ENCODE peak calls at places on chromosomes 7 and 10, in eight cellular contexts. M is cardiac fibroblast, V is brain microvascular endothelial cell, S is BE2C, E is kidney epithelial cell, Q is psoas muscle, P is epithelial cell of proximal tubule, R is GM12865. Z is an unnamed sample.

GRCh38 chr7:159099711-159100231 is 44.9 kb downstream of the VIPR2 start:
- DNase-seq in M (no peak), V (no peak), S (no peak), E (no peak), Q (peak), P (no peak), R (no peak), Z (no peak)

GRCh38 chr10:69861251-69862240 is 59.8 kb downstream of the COL13A1 start:
- DNase-seq in M (peak), V (peak), S (peak), E (peak), Q (no peak), P (peak), R (peak), Z (peak)

GRCh38 chr7:85286449-85286848 is 99.6 kb upstream of the SEMA3D start:
- DNase-seq in M (no peak), V (no peak), S (no peak), E (no peak), Q (no peak), P (no peak), R (no peak), Z (no peak)

GRCh38 chr10:24132741-24133140 is 76.2 kb upstream of the KIAA1217 start:
- DNase-seq in M (no peak), V (no peak), S (no peak), E (peak), Q (no peak), P (no peak), R (no peak), Z (peak)

GRCh38 chr7:44466300-44467216 is 23.9 kb downstream of the NUDCD3 start:
- DNase-seq in M (peak), V (peak), S (no peak), E (no peak), Q (no peak), P (no peak), R (no peak), Z (no peak)

GRCh38 chr10:110547139-110547761 is 20.2 kb upstream of the SMC3 start:
- DNase-seq in M (peak), V (no peak), S (no peak), E (no peak), Q (no peak), P (no peak), R (peak), Z (peak)

GRCh38 chr7:16528520-16528919 is 1.9 kb downstream of the LRRC72 start:
- DNase-seq in M (no peak), V (peak), S (peak), E (no peak), Q (no peak), P (no peak), R (no peak), Z (no peak)

GRCh38 chr7:69508736-69509135 is 89.5 kb upstream of the AUTS2 start:
- DNase-seq in M (no peak), V (no peak), S (no peak), E (no peak), Q (no peak), P (no peak), R (no peak), Z (no peak)

GRCh38 chr7:147300293-147300692 is 1183.7 kb downstream of the CNTNAP2 start:
- DNase-seq in M (no peak), V (no peak), S (no peak), E (no peak), Q (no peak), P (no peak), R (no peak), Z (no peak)

GRCh38 chr10:46228076-46229071 is 58.4 kb upstream of the ANTXRL start:
- DNase-seq in M (peak), V (peak), S (peak), E (no peak), Q (peak), P (no peak), R (peak), Z (peak)

GRCh38 chr7:134068670-134069069 is 58.5 kb upstream of the LRGUK start:
- DNase-seq in M (no peak), V (no peak), S (no peak), E (no peak), Q (no peak), P (no peak), R (no peak), Z (no peak)

GRCh38 chr7:52260046-52260665 is 775.3 kb upstream of the POM121L12 start:
- DNase-seq in M (no peak), V (no peak), S (peak), E (no peak), Q (no peak), P (no peak), R (no peak), Z (peak)

GRCh38 chr7:149719912-149720335 is 53.5 kb downstream of the ZNF467 start:
- DNase-seq in M (no peak), V (no peak), S (peak), E (no peak), Q (no peak), P (no peak), R (peak), Z (no peak)

GRCh38 chr7:149722356-149722957 is 50.9 kb downstream of the ZNF467 start:
- DNase-seq in M (no peak), V (no peak), S (no peak), E (no peak), Q (no peak), P (no peak), R (no peak), Z (no peak)

GRCh38 chr7:149720372-149721083 is 52.9 kb downstream of the ZNF467 start:
- DNase-seq in M (peak), V (no peak), S (peak), E (no peak), Q (peak), P (no peak), R (peak), Z (peak)

GRCh38 chr7:149719050-149719899 is 54.1 kb downstream of the ZNF467 start:
- DNase-seq in M (peak), V (peak), S (no peak), E (peak), Q (no peak), P (no peak), R (no peak), Z (peak)

GRCh38 chr7:149721084-149721601 is 52.2 kb downstream of the ZNF467 start:
- DNase-seq in M (no peak), V (no peak), S (no peak), E (no peak), Q (no peak), P (no peak), R (no peak), Z (no peak)
- H3K4me3 ChIP-seq in M (no peak), V (no peak), S (no peak), E (no peak), Q (no peak), P (no peak), R (no peak), Z (no peak)

DNA sequence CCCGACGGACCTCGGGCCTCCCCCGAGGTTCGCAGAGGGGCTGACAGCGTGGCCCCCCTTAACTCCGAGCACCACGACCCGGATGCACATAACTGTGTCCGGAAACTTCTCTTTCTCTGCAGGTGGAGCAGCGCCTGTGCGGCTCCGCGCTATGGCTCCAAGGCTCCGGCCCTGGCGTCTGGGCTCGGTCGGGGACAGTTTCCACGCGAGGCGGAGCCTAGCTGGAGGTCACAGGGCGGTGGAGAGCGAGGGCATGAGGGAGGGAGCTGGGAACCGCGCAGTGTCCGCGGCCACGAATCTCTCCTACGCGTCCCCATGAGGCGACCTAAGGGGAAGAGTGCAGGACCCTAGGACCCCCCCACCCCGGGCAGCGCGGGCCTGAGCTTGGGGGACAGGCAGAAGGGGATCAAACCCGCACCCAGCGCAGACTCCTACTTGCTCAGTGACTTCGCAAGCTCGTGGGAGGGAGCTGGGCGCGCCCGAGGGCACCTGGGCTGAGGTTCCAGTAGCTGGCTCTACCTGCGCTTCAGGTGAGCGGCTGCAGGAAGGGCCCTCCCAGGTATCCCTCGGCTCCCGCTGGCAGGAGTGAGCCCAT is 8.6 kb upstream of the MNX1 start:
- DNase-seq in M (no peak), V (no peak), S (no peak), E (no peak), Q (no peak), P (no peak), R (no peak), Z (no peak)
- H3K4me3 ChIP-seq in M (no peak), V (no peak), S (no peak), E (no peak), Q (no peak), P (no peak), R (no peak), Z (no peak)

GRCh38 chr10:60139798-60140566 is 233.6 kb upstream of the CCDC6 start:
- DNase-seq in M (peak), V (peak), S (no peak), E (no peak), Q (no peak), P (no peak), R (no peak), Z (peak)
- H3K4me3 ChIP-seq in M (no peak), V (peak), S (no peak), E (peak), Q (peak), P (peak), R (no peak), Z (peak)

GRCh38 chr7:139232893-139233292 is 1.9 kb downstream of the UBN2 start:
- DNase-seq in M (no peak), V (no peak), S (no peak), E (no peak), Q (no peak), P (no peak), R (peak), Z (no peak)

GRCh38 chr7:139232377-139232717 is 1.3 kb downstream of the UBN2 start:
- DNase-seq in M (no peak), V (no peak), S (peak), E (no peak), Q (no peak), P (no peak), R (peak), Z (no peak)

GRCh38 chr7:139230774-139231512 is at the start of gene UBN2:
- DNase-seq in M (peak), V (peak), S (peak), E (peak), Q (peak), P (peak), R (peak), Z (peak)

GRCh38 chr7:139230484-139230773 is 608 bp upstream of the UBN2 start:
- DNase-seq in M (no peak), V (no peak), S (no peak), E (no peak), Q (no peak), P (no peak), R (no peak), Z (no peak)

DNA sequence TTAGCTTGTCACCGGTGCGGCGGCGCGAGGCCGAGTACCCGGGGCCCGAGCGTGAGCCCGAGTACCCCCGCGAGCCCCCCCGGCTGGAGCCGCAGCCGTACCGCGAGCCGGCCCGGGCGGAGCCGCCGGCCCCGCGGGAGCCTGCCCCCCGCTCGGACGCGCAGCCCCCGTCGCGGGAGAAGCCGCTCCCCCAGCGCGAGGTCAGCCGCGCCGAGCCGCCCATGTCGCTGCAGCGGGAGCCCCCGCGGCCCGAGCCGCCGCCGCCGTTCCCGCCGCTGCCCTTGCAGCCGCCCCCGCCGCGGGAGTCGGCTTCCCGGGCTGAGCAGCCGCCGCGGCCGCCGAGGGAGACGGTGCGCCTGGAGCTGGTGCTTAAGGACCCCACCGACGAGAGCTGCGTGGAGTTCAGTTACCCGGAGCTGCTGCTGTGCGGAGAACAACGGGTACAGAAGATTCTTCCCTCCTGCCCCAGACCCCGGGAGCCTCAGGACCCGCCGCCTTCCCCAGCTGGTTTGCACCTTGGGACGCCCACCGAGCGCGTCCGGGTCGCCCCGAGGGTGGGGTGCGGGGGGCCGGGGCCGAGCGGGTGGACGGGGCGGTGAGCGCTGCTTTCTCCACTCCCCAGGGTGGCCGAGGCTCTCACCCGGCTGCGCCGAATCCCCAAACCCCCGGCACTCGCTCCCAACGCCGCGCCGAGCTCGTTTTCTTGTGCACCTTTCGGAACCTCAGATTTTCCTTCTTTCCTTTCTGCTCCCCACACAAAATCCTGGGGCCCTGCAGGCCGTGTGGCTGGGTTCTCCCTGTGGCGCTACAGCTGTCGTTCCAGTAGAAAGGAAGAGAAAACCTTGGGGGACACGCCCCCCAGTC is 708 bp downstream of the UBN2 start:
- DNase-seq in M (peak), V (peak), S (peak), E (no peak), Q (peak), P (no peak), R (peak), Z (peak)
- H3K4me3 ChIP-seq in M (peak), V (peak), S (peak), E (peak), Q (peak), P (peak), R (peak), Z (peak)

GRCh38 chr10:43320226-43320625 is 51.2 kb upstream of the FXYD4 start:
- DNase-seq in M (no peak), V (no peak), S (no peak), E (no peak), Q (no peak), P (no peak), R (no peak), Z (no peak)

GRCh38 chr10:43324847-43325246 is 46.6 kb upstream of the FXYD4 start:
- DNase-seq in M (no peak), V (no peak), S (no peak), E (no peak), Q (no peak), P (no peak), R (no peak), Z (no peak)

GRCh38 chr10:43323245-43323644 is 48.2 kb upstream of the FXYD4 start:
- DNase-seq in M (no peak), V (no peak), S (no peak), E (no peak), Q (no peak), P (no peak), R (no peak), Z (no peak)

GRCh38 chr10:43322769-43323168 is 48.7 kb upstream of the FXYD4 start:
- DNase-seq in M (peak), V (peak), S (peak), E (peak), Q (peak), P (no peak), R (peak), Z (peak)

GRCh38 chr10:43322321-43322720 is 49.1 kb upstream of the FXYD4 start:
- DNase-seq in M (no peak), V (no peak), S (no peak), E (no peak), Q (no peak), P (no peak), R (no peak), Z (no peak)
- H3K4me3 ChIP-seq in M (no peak), V (peak), S (peak), E (peak), Q (peak), P (peak), R (no peak), Z (peak)

DNA sequence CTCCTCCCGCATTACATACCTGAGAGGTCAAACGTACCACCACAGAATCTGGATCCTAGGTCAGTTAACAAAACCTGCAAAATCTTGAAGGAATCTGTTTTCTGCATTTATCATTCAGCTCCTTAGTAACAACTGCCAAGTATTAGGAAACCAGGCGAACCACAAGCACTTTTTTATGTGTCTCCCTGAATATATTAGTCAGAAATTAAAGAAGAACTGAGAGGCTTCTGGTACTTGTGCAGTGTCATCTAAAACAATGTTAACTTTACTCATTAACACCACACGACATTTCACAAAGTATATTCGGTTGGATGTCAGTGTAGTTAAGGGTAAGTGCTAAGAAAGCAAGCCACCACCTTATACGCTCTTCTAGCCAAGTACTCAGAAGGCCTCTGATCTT is 2.5 kb downstream of the CCDC6 start:
- DNase-seq in M (peak), V (no peak), S (no peak), E (no peak), Q (no peak), P (no peak), R (no peak), Z (no peak)
- H3K4me3 ChIP-seq in M (no peak), V (no peak), S (no peak), E (no peak), Q (peak), P (peak), R (no peak), Z (peak)

Z was measured in cardiac muscle cell.